ENCODE peak calls at places on chromosomes 2 and 18, in ten cellular contexts. T is glutamatergic neuron, P is IMR-90, C is SK-N-SH, E is CD14-positive monocyte, N is left ventricle myocardium inferior, R is endothelial cell, G is OCI-LY7, V is fibroblast of the aortic adventitia, U is PC-9. Y is an unnamed sample.

GRCh38 chr18:54316071-54316820 is 41.4 kb downstream of the STARD6 start:
- DNase-seq in U (no peak), N (no peak), R (no peak), V (no peak), C (no peak), E (no peak), P (no peak), G (no peak), T (no peak), Y (no peak)

GRCh38 chr2:156192468-156192867 is 140.1 kb downstream of the NR4A2 start:
- DNase-seq in R (no peak), G (no peak), N (no peak), C (no peak), T (no peak), U (no peak), P (no peak), E (no peak), V (peak), Y (no peak)

GRCh38 chr2:232236200-232236599 is 142.4 kb upstream of the ALPP start:
- DNase-seq in E (no peak), V (no peak), C (no peak), U (no peak), P (peak), T (no peak), R (no peak), N (no peak), G (no peak), Y (no peak)

GRCh38 chr2:99974275-99974674 is 168.1 kb downstream of the AFF3 start:
- DNase-seq in P (peak), U (no peak), R (no peak), N (no peak), T (no peak), V (no peak), E (no peak), C (peak), G (no peak), Y (no peak)

GRCh38 chr2:206428783-206429182 is 14.5 kb upstream of the ADAM23 start:
- DNase-seq in E (no peak), R (no peak), G (no peak), P (no peak), C (no peak), N (no peak), V (no peak), T (no peak), U (no peak), Y (no peak)

GRCh38 chr2:85906748-85907147 is 18.0 kb upstream of the ST3GAL5 start:
- DNase-seq in U (no peak), T (no peak), C (no peak), V (no peak), G (no peak), E (no peak), R (no peak), N (no peak), P (no peak), Y (no peak)

GRCh38 chr2:46335404-46335965 is 38.3 kb downstream of the EPAS1 start:
- DNase-seq in T (no peak), V (peak), G (no peak), R (peak), C (no peak), P (peak), E (no peak), U (no peak), N (peak), Y (peak)

GRCh38 chr2:187541086-187542085 is 12.8 kb downstream of the TFPI start:
- DNase-seq in P (peak), C (no peak), G (no peak), T (no peak), U (no peak), N (no peak), E (no peak), R (no peak), V (peak), Y (peak)

GRCh38 chr2:60818272-60818671 is 62.2 kb downstream of the PAPOLG start:
- DNase-seq in V (no peak), C (no peak), U (no peak), E (peak), T (no peak), R (no peak), G (peak), P (peak), N (no peak), Y (no peak)

GRCh38 chr2:184835081-184835728 is 236.9 kb downstream of the ZNF804A start:
- DNase-seq in G (no peak), E (no peak), N (no peak), R (no peak), C (peak), P (peak), T (no peak), V (peak), U (no peak), Y (no peak)

GRCh38 chr18:51724790-51725721 is 527.6 kb upstream of the MEX3C start:
- DNase-seq in G (no peak), N (no peak), U (no peak), P (no peak), V (no peak), R (no peak), T (no peak), C (no peak), E (no peak), Y (no peak)

GRCh38 chr2:235960011-235960715 is 208.0 kb downstream of the GBX2 start:
- DNase-seq in U (no peak), T (no peak), G (no peak), E (no peak), V (no peak), P (no peak), C (no peak), R (no peak), N (no peak), Y (no peak)

GRCh38 chr18:65762556-65762955 is 11.7 kb downstream of the CDH7 start:
- DNase-seq in V (no peak), N (no peak), E (no peak), R (no peak), T (no peak), C (no peak), G (no peak), P (no peak), U (no peak), Y (no peak)

GRCh38 chr2:21317131-21317530 is 193.4 kb downstream of the TDRD15 start:
- DNase-seq in E (peak), P (peak), C (peak), G (peak), R (peak), N (peak), U (peak), V (no peak), T (peak), Y (no peak)

DNA sequence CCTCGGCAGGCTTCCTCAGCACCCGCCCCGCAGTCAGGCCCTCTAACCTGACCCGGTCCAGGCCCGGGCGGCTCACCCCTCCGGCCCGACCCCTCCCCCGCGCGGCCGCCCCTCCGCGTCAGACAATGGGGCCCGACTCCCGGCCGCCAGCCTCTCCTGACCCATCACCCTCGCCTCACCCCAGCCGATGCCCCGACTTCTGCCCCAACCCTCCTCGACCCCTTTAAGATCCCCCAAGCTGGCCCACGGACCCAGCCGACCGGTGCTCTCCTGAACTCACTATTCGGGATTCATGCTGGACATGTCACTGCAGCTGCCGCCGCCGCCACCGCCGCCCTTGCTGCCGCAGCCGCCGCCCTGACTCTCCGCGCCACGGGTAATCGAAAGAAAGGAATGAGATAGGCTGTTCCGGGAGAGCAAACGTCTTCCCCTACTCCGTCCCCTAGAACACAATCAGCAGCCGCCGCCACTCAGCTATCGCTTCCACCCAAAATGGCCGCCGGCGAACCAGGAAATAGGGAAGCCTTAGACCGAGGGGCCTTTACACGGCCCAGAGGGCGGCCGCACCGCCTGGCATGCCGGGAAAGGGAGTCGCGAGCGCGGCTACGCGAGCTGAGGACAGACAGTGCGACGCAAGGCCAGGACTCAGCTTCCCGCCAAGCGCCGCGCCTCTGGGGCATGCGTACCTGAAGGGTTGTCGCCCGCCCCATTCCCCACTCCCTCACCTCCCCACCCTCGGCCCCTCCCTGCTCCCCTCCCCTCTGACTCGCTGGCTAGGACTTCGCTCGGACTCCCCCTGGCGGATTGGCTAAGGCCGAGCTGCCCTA is at the start of gene RAB1A:
- DNase-seq in R (peak), N (peak), E (peak), G (peak), U (peak), V (peak), T (peak), C (peak), P (peak), Y (peak)
- TF ChIP-seq CTCF in R (no peak), N (peak), E (no peak), G (peak), U (peak), V (peak), T (peak), C (peak), P (peak), Y (peak)

DNA sequence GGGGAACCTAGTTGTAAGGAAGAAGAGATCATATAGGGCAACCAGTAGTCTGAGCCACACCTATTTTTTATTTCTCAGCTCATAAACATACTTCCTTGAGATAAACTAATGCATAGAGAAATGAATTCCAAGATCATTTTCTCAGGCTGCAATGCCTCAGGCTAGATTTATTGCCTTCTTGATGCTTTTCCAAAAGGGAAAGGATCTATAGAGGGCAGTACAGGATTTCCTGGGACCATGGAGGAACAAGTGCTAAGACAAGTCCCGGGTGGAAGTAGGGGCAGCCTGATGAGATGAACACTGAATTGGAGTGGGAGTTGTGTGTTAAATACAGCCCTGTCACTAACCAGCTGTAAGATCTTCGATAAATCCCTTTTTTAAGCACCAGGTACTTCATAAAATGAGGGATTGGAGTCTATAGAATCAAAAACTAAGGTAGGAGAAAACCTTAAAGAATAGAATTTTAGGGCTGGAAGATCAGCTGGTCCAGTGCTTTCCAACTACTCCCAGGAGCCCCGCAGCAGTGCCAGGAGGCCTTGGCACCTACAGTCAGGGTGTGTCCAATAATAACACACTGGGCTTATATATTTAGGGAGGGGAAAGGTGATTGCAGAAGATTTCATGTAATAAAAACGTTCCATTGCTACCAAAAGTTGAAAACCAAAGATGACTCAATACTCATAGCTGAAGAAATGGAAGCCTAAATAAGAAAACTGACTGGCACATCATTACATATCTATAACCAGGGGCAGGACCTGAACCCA is 58.1 kb downstream of the SERTAD2 start:
- DNase-seq in T (no peak), V (peak), E (no peak), G (peak), C (no peak), P (peak), R (no peak), N (no peak), U (no peak), Y (peak)
- TF ChIP-seq CTCF in T (no peak), V (peak), E (no peak), G (no peak), C (peak), P (peak), R (no peak), N (peak), U (no peak), Y (peak)

GRCh38 chr2:179849719-179850118 is 11.7 kb downstream of the ZNF385B start:
- DNase-seq in G (no peak), E (no peak), N (no peak), R (no peak), C (no peak), U (no peak), P (no peak), T (no peak), V (no peak), Y (no peak)

GRCh38 chr2:179854891-179855290 is 6.5 kb downstream of the ZNF385B start:
- DNase-seq in C (peak), N (no peak), P (no peak), R (no peak), T (no peak), U (no peak), G (no peak), E (no peak), V (no peak), Y (no peak)

GRCh38 chr2:179855673-179856072 is 5.7 kb downstream of the ZNF385B start:
- DNase-seq in N (no peak), V (no peak), R (no peak), U (no peak), E (no peak), G (no peak), P (no peak), C (no peak), T (no peak), Y (no peak)

GRCh38 chr2:179853108-179853507 is 8.3 kb downstream of the ZNF385B start:
- DNase-seq in U (no peak), T (no peak), E (no peak), P (no peak), G (no peak), C (no peak), R (no peak), V (no peak), N (no peak), Y (no peak)

DNA sequence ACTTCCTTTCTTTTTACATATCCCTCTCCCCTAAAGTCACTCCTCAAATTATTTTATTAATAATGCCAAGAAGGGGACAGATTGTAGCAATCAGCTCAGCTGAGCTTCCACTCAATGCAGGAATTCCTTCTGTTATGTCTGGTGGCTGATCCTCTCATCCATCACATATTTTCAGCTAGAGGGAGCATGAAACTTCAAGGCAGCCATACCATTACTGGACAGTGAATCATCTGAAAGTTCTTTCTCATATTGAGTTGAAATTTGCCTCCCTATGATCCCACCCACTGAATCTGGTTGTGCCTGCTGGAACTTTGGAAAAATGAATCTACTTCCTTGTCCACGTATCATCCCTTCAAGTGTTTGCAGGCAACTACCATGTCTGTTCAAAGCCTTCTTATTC is 11.2 kb downstream of the ZNF385B start:
- DNase-seq in T (no peak), P (peak), V (peak), C (no peak), E (no peak), G (no peak), N (no peak), U (peak), R (no peak), Y (peak)
- TF ChIP-seq CTCF in T (no peak), P (peak), V (peak), C (peak), E (no peak), G (no peak), N (peak), U (peak), R (no peak), Y (peak)

GRCh38 chr2:198135481-198135934 is 331.1 kb downstream of the PLCL1 start:
- DNase-seq in C (peak), U (no peak), P (no peak), T (no peak), E (no peak), G (no peak), V (peak), R (no peak), N (no peak), Y (no peak)

GRCh38 chr2:198127627-198128026 is 323.2 kb downstream of the PLCL1 start:
- DNase-seq in R (peak), U (peak), G (peak), C (peak), E (no peak), V (peak), N (peak), P (peak), T (peak), Y (peak)

GRCh38 chr2:198134287-198134955 is 330.0 kb downstream of the PLCL1 start:
- DNase-seq in P (no peak), V (peak), T (no peak), N (no peak), C (no peak), R (no peak), G (no peak), E (no peak), U (no peak), Y (no peak)

DNA sequence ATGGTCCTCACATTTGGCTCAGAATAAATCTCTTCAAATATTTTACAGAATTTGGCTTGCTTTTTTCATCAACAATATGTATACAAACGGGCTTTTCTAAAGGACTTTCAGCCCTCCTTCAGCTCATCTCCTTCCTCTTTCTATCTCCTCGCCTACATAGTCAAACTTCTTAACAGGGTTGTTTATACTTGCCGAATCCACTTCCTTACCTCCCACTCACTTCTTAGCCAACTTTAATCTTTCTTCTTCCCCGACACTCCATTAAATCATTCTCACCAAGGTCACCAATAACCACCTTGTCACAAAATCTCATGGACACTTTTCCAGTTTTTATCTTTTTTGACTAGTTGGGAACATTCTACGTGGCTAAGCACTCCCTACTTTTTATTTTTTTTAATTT is 325.2 kb downstream of the PLCL1 start:
- DNase-seq in U (no peak), C (no peak), V (no peak), G (no peak), N (no peak), R (no peak), T (no peak), P (no peak), E (no peak), Y (no peak)
- TF ChIP-seq CTCF in U (no peak), C (no peak), V (no peak), G (no peak), N (no peak), R (no peak), T (no peak), P (no peak), E (no peak), Y (no peak)